ENCODE peak calls at places on chromosomes 5 and 9, in six cellular contexts. P is stomach, N is Peyer's patch, Z is HepG2, A is adrenal gland, Y is upper lobe of left lung. G is an unnamed sample. For H3K4me1, the result is how much of the 10 kb centered on the place peaks cover.

GRCh38 chr5:152349683-152350526 is 55.2 kb downstream of the NMUR2 start:
- DNase-seq in A (peak), Z (peak), N (no peak), Y (no peak), P (peak), G (no peak)

GRCh38 chr9:81363916-81364480 is 325.3 kb downstream of the TLE1 start:
- DNase-seq in Z (no peak), P (no peak), A (no peak), Y (no peak), N (no peak), G (no peak)

GRCh38 chr9:93099551-93100264 is 3.7 kb downstream of the CARD19 start:
- DNase-seq in P (no peak), N (peak), Y (no peak), A (no peak), Z (no peak), G (no peak)

GRCh38 chr5:180334176-180334575 is 19.0 kb downstream of the GFPT2 start:
- DNase-seq in Z (no peak), P (no peak), N (no peak), Y (no peak), A (no peak), G (no peak)

GRCh38 chr9:128473104-128473503 is 17.3 kb downstream of the ODF2 start:
- DNase-seq in Z (no peak), P (no peak), N (no peak), A (no peak), Y (no peak), G (no peak)

GRCh38 chr5:131628990-131629389 is 6.0 kb downstream of the RAPGEF6 start:
- DNase-seq in Y (no peak), N (no peak), Z (no peak), P (no peak), A (no peak), G (no peak)

GRCh38 chr5:36151434-36152323 is at the start of the genes LMBRD2 and SKP2:
- DNase-seq in Y (peak), A (peak), Z (peak), N (peak), P (peak), G (peak)

GRCh38 chr5:178309271-178310008 is 76.8 kb upstream of the PHYKPL start:
- DNase-seq in N (no peak), Z (no peak), P (no peak), A (no peak), Y (no peak), G (no peak)

GRCh38 chr9:99172129-99173091 is 49.3 kb downstream of the ALG2 start:
- DNase-seq in A (no peak), Y (no peak), P (no peak), Z (peak), N (no peak), G (no peak)

GRCh38 chr5:137738947-137739346 is 3.1 kb upstream of the KLHL3 start:
- DNase-seq in A (no peak), Z (no peak), Y (no peak), P (no peak), N (no peak), G (no peak)

GRCh38 chr9:94526271-94526670 is 28.6 kb upstream of the PCAT7 start:
- DNase-seq in Y (no peak), A (no peak), Z (no peak), P (no peak), N (no peak), G (no peak)

GRCh38 chr9:68690088-68690487 is 15.0 kb upstream of the PIP5K1B start:
- DNase-seq in N (peak), A (peak), P (peak), Z (no peak), Y (no peak), G (no peak)

GRCh38 chr5:10626473-10627013 is 62.7 kb downstream of the ANKRD33B start:
- DNase-seq in A (no peak), Z (no peak), P (no peak), Y (no peak), N (peak), G (peak)

GRCh38 chr5:54738118-54738972 is 220.8 kb downstream of the SNX18 start:
- DNase-seq in P (peak), Y (no peak), A (peak), Z (no peak), N (peak), G (peak)

GRCh38 chr9:126367139-126367538 is 40.5 kb downstream of the MVB12B start:
- DNase-seq in Y (no peak), A (no peak), N (no peak), P (no peak), Z (no peak), G (no peak)

GRCh38 chr5:78280261-78280660 is 14.2 kb downstream of the AP3B1 start:
- DNase-seq in Z (no peak), Y (no peak), A (no peak), P (no peak), N (no peak), G (no peak)

GRCh38 chr5:153513171-153513570 is 22.7 kb downstream of the GRIA1 start:
- DNase-seq in A (no peak), P (no peak), Y (no peak), Z (no peak), N (no peak), G (no peak)

GRCh38 chr9:131474711-131475110 is 28.0 kb upstream of the POMT1 start:
- DNase-seq in Z (no peak), N (peak), Y (no peak), P (no peak), A (no peak), G (no peak)
- TF ChIP-seq POLR2A in Z (no peak), N (no peak), Y (no peak), P (no peak), A (no peak), G (no peak)

DNA sequence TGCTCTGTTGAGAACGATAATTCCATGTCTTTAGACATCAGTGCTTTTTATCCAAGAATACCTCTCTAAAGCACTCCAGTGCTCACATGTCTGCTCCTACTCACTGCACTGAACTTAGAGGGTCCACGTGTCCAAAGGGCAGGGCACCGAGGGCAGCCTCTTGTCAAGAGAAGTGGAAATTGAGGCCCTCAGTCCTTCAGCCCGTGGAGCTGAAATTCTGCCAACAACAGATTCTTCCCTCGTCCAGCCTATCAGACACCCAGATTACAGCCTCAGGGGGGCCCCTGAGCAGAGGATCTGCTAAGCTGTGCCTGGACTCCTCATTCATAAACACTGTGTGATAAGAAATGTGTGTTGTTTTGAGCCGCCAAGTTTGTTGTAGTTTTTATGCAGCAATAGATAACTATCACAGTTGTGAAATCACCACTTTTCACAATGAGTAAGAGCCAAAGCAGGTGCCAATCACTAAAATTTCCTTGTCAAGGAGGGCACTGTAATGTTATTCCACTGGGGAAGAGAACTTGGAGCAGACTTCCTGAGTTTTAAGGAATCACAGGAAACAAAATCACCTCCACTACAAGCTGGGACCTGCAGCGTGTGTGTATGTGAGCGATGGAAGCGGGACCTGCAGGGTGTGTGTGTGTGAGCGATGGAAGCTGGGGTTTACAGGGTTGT is 58.8 kb upstream of the IGFBPL1 start:
- DNase-seq in Z (no peak), A (no peak), N (no peak), Y (no peak), P (no peak), G (no peak)
- H3K27ac ChIP-seq in Z (no peak), A (no peak), N (no peak), Y (no peak), P (no peak), G (no peak)

GRCh38 chr9:134178781-134179551 is 14.6 kb upstream of the RNU6ATAC start:
- DNase-seq in Z (no peak), N (peak), A (peak), P (no peak), Y (peak), G (peak)

GRCh38 chr9:134178394-134178780 is 14.0 kb upstream of the RNU6ATAC start:
- DNase-seq in Z (no peak), A (no peak), N (no peak), P (no peak), Y (peak), G (no peak)

GRCh38 chr9:134177186-134177585 is 12.8 kb upstream of the RNU6ATAC start:
- DNase-seq in Y (no peak), N (no peak), Z (no peak), A (no peak), P (no peak), G (no peak)

GRCh38 chr9:134176599-134176968 is 12.2 kb upstream of the RNU6ATAC start:
- DNase-seq in A (no peak), N (no peak), P (no peak), Y (no peak), Z (no peak), G (no peak)

GRCh38 chr9:134177624-134178393 is 13.4 kb upstream of the RNU6ATAC start:
- DNase-seq in Z (no peak), N (no peak), P (no peak), A (no peak), Y (peak), G (no peak)
- H3K4me1 ChIP-seq in Z (half or more), N (under half), P (under half), A (under half), Y (under half), G (under half)

GRCh38 chr9:131234799-131235479 is 41.4 kb downstream of the FAM78A start:
- DNase-seq in Z (no peak), A (no peak), N (peak), P (no peak), Y (no peak), G (no peak)
- TF ChIP-seq POLR2A in Z (no peak), A (no peak), N (no peak), P (no peak), Y (no peak), G (no peak)

G was measured in gastrocnemius medialis.